ENCODE peak calls at places on chromosomes 11 and 22, in seven cellular contexts. E is CD8-positive, alpha-beta memory T cell; J is thoracic aorta; I is CD4-positive, CD25-positive, alpha-beta regulatory T cell; S is psoas muscle; Z is breast epithelium; M is K562. T is an unnamed sample. For H3K27me3, the result is how much of the 10 kb centered on the place peaks cover.

GRCh38 chr11:133930767-133931448 is 25.9 kb downstream of the IGSF9B start:
- DNase-seq in E (no peak), J (no peak), I (no peak), S (no peak), Z (no peak), M (peak), T (no peak)

GRCh38 chr11:363948-364761 is 5.1 kb upstream of the B4GALNT4 start:
- DNase-seq in E (peak), J (no peak), I (peak), S (no peak), Z (peak), M (no peak), T (peak)

GRCh38 chr11:76885390-76886097 is 24.8 kb downstream of the ACER3 start:
- DNase-seq in E (no peak), J (no peak), I (no peak), S (no peak), Z (no peak), M (no peak), T (no peak)

GRCh38 chr11:72233773-72234513 is 9.4 kb downstream of the INPPL1 start:
- DNase-seq in E (no peak), J (no peak), I (no peak), S (no peak), Z (no peak), M (no peak), T (no peak)

GRCh38 chr11:45390407-45390806 is 104.3 kb upstream of the SYT13 start:
- DNase-seq in E (no peak), J (no peak), I (no peak), S (no peak), Z (no peak), M (no peak), T (no peak)

GRCh38 chr22:30754521-30754920 is 59.8 kb downstream of the OSBP2 start:
- DNase-seq in E (no peak), J (no peak), I (no peak), S (no peak), Z (no peak), M (no peak), T (no peak)

GRCh38 chr11:72595292-72595684 is 78.9 kb downstream of the PDE2A start:
- DNase-seq in E (no peak), J (no peak), I (no peak), S (no peak), Z (no peak), M (no peak), T (no peak)

GRCh38 chr11:2655320-2655719 is 44.5 kb downstream of the KCNQ1OT1 start:
- DNase-seq in E (no peak), J (no peak), I (no peak), S (no peak), Z (no peak), M (no peak), T (no peak)

GRCh38 chr11:67542169-67542568 is 18.9 kb upstream of the CABP2 start:
- DNase-seq in E (no peak), J (no peak), I (no peak), S (no peak), Z (no peak), M (no peak), T (no peak)

GRCh38 chr11:69558519-69558941 is 77.1 kb downstream of the LINC01488 start:
- DNase-seq in E (no peak), J (no peak), I (peak), S (no peak), Z (no peak), M (no peak), T (no peak)

GRCh38 chr11:697028-697491 is 1.4 kb downstream of the TMEM80 start:
- DNase-seq in E (no peak), J (no peak), I (no peak), S (no peak), Z (no peak), M (no peak), T (no peak)

GRCh38 chr11:75597636-75598035 is 35.6 kb downstream of the SERPINH1 start:
- DNase-seq in E (no peak), J (no peak), I (no peak), S (no peak), Z (no peak), M (peak), T (no peak)

GRCh38 chr11:1549355-1550330 is 22.4 kb downstream of the DUSP8 start:
- DNase-seq in E (no peak), J (no peak), I (no peak), S (no peak), Z (no peak), M (peak), T (peak)

GRCh38 chr11:77071077-77071476 is 4.3 kb downstream of the CAPN5 start:
- DNase-seq in E (peak), J (no peak), I (no peak), S (no peak), Z (peak), M (no peak), T (no peak)

GRCh38 chr22:48492371-48493320 is 1335.0 kb downstream of the BRD1 start:
- DNase-seq in E (peak), J (no peak), I (peak), S (peak), Z (peak), M (peak), T (peak)

GRCh38 chr11:43557553-43558031 is 122.9 kb upstream of the HSD17B12 start:
- DNase-seq in E (no peak), J (no peak), I (no peak), S (no peak), Z (no peak), M (no peak), T (no peak)
- H3K27me3 ChIP-seq in E (under half), J (under half), I (under half), S (under half), Z (under half), M (under half), T (under half)

GRCh38 chr11:19959697-19960096 is 200.6 kb downstream of the DBX1 start:
- DNase-seq in E (no peak), J (no peak), I (no peak), S (no peak), Z (no peak), M (no peak), T (no peak)
- H3K4me3 ChIP-seq in E (no peak), J (no peak), I (no peak), S (no peak), Z (no peak), M (no peak), T (no peak)

GRCh38 chr22:39356464-39356863 is 6.7 kb downstream of the SYNGR1 start:
- DNase-seq in E (peak), J (no peak), I (no peak), S (no peak), Z (peak), M (no peak), T (peak)

GRCh38 chr22:39352301-39352867 is 2.6 kb downstream of the SYNGR1 start:
- DNase-seq in E (peak), J (no peak), I (no peak), S (no peak), Z (no peak), M (no peak), T (no peak)

GRCh38 chr22:39351689-39352214 is 2.0 kb downstream of the SYNGR1 start:
- DNase-seq in E (peak), J (no peak), I (no peak), S (no peak), Z (no peak), M (no peak), T (no peak)

GRCh38 chr22:39353346-39353745 is 3.6 kb downstream of the SYNGR1 start:
- DNase-seq in E (peak), J (no peak), I (no peak), S (no peak), Z (no peak), M (no peak), T (no peak)

DNA sequence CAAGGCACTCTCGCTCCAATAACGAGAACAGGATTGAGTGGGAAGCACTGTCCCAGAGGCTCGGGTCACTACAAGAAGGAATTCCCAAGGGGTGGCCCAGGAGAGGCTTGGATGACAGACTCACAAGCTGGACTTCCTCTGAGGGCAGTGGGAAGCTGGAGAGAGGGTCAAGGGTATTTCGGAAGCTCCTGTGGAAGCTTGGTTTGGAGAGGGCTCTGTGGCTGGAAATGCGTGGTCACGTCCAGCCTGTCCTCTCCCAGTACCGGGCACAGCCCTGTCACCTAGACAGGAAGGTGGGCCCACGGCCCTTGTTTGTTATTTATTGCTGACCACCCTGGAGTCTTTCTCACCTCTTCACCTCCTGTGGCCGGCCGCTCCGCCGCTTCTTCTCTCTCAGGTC is 5.3 kb downstream of the SYNGR1 start:
- DNase-seq in E (peak), J (no peak), I (no peak), S (no peak), Z (no peak), M (no peak), T (no peak)
- H3K27me3 ChIP-seq in E (under half), J (under half), I (under half), S (under half), Z (under half), M (under half), T (under half)

DNA sequence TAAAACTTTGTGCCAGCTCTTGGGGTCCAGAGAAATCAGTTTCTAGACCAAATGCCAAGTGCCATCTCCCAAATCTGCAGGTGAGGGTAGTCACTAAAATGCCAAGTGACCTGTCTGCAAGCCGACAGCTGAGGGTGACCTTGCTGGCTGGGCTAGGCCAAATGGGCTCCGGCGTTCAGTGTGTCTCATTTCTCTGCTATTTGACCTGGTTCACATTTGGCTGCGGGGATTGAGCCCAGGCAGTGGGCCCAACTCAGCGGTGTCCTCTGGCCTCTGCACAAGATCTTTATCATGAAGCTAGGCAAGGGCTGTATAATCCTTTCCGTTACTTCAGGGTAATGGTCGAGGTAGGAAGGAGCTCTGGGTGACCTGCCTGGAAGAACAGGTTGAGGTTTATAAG is 87.5 kb downstream of the SNX19 start:
- DNase-seq in E (no peak), J (no peak), I (no peak), S (peak), Z (no peak), M (no peak), T (no peak)
- H3K4me3 ChIP-seq in E (no peak), J (no peak), I (no peak), S (no peak), Z (no peak), M (no peak), T (no peak)

DNA sequence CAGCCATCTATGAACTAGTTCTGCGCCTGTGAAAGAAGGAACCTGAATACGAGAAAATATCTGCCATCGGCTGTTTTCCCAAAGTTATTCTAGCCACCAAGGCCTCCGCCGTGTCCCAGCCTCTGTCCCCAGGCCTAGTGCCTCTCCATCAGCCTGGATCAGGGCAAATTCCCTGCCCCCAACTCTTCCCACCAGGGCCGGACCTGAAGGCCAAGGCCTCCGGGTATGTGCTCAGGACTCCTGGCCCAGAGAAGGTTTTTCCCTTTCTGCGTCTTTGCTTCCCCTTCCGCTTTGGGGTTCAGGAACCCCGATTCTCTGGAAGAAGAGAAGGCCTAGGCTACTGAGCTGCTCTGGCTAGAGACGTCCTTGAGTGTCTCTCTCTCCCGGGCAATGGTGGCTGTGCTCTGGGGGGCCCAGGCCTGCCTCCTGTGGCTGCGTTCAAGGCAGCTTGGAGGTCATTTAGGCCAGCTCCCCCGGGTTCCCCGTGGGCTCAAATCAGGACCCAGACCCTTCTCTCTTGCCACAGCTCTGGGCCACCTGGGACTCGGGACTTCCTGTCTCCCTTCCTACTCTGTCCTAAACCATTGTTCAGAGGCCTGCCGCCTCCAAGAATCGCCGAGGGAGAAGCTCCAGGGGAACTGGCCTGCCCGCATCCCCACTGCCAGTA is 1.6 kb downstream of the ALX4 start:
- DNase-seq in E (no peak), J (no peak), I (no peak), S (no peak), Z (no peak), M (no peak), T (no peak)
- H3K27me3 ChIP-seq in E (under half), J (under half), I (under half), S (half or more), Z (half or more), M (under half), T (half or more)